ENCODE peak calls at places on chromosomes 2 and 18, in six cellular contexts. One of them, this sample, is unnamed.

GRCh38 chr2:49770919-49771318 is 616.6 kb upstream of the FSHR start:
- DNase-seq in GM12892: no peak
- DNase-seq in SK-N-SH: peak
- DNase-seq in GM12891: no peak
- DNase-seq in H1: peak
- DNase-seq in K562: no peak
- DNase-seq in this sample: peak

GRCh38 chr2:238383135-238383534 is 43.6 kb upstream of the ASB1 start:
- DNase-seq in H1: no peak
- DNase-seq in SK-N-SH: no peak
- DNase-seq in K562: no peak
- DNase-seq in GM12891: no peak
- DNase-seq in GM12892: no peak
- DNase-seq in this sample: no peak

GRCh38 chr2:232420073-232420454 is 13.4 kb downstream of the ALPG start:
- DNase-seq in GM12891: no peak
- DNase-seq in SK-N-SH: no peak
- DNase-seq in K562: no peak
- DNase-seq in H1: no peak
- DNase-seq in GM12892: no peak
- DNase-seq in this sample: no peak

GRCh38 chr2:18498531-18498930 is 61.9 kb downstream of the RDH14 start:
- DNase-seq in K562: no peak
- DNase-seq in H1: no peak
- DNase-seq in GM12892: no peak
- DNase-seq in GM12891: no peak
- DNase-seq in SK-N-SH: no peak
- DNase-seq in this sample: no peak

GRCh38 chr2:218991674-218992168 is 1.5 kb downstream of the CRYBA2 start:
- DNase-seq in K562: peak
- DNase-seq in GM12892: no peak
- DNase-seq in SK-N-SH: peak
- DNase-seq in GM12891: no peak
- DNase-seq in H1: no peak
- DNase-seq in this sample: no peak

GRCh38 chr2:55232863-55233657 is 572 bp downstream of the RPS27A start:
- DNase-seq in SK-N-SH: peak
- DNase-seq in GM12892: peak
- DNase-seq in K562: peak
- DNase-seq in GM12891: no peak
- DNase-seq in H1: no peak
- DNase-seq in this sample: no peak

GRCh38 chr18:80246656-80247402 is 485 bp downstream of the PARD6G start:
- DNase-seq in GM12891: peak
- DNase-seq in K562: peak
- DNase-seq in GM12892: peak
- DNase-seq in SK-N-SH: peak
- DNase-seq in H1: peak
- DNase-seq in this sample: no peak

GRCh38 chr18:56124186-56124585 is 514.2 kb downstream of the TXNL1 start:
- DNase-seq in H1: no peak
- DNase-seq in SK-N-SH: no peak
- DNase-seq in GM12892: no peak
- DNase-seq in GM12891: no peak
- DNase-seq in K562: no peak
- DNase-seq in this sample: no peak

GRCh38 chr2:112159454-112159921 is 21.3 kb downstream of the FBLN7 start:
- DNase-seq in SK-N-SH: no peak
- DNase-seq in GM12892: peak
- DNase-seq in K562: no peak
- DNase-seq in H1: no peak
- DNase-seq in GM12891: no peak
- DNase-seq in this sample: no peak

GRCh38 chr2:170974304-170974993 is 45.4 kb downstream of the GORASP2 start:
- DNase-seq in SK-N-SH: no peak
- DNase-seq in GM12892: no peak
- DNase-seq in H1: no peak
- DNase-seq in K562: no peak
- DNase-seq in GM12891: no peak
- DNase-seq in this sample: peak

GRCh38 chr2:236210536-236210935 is 42.4 kb upstream of the GBX2 start:
- DNase-seq in SK-N-SH: no peak
- DNase-seq in GM12892: no peak
- DNase-seq in H1: no peak
- DNase-seq in GM12891: no peak
- DNase-seq in K562: no peak
- DNase-seq in this sample: no peak

GRCh38 chr2:149040451-149040850 is 2.0 kb downstream of the LYPD6B start:
- DNase-seq in SK-N-SH: no peak
- DNase-seq in K562: peak
- DNase-seq in H1: peak
- DNase-seq in GM12891: no peak
- DNase-seq in GM12892: no peak
- DNase-seq in this sample: peak

GRCh38 chr2:234763051-234763909 is 188.5 kb upstream of the SH3BP4 start:
- DNase-seq in SK-N-SH: no peak
- DNase-seq in GM12891: no peak
- DNase-seq in H1: no peak
- DNase-seq in K562: no peak
- DNase-seq in GM12892: no peak
- DNase-seq in this sample: peak

GRCh38 chr2:197464180-197464579 is 10.8 kb downstream of the COQ10B start:
- DNase-seq in K562: no peak
- DNase-seq in H1: no peak
- DNase-seq in SK-N-SH: no peak
- DNase-seq in GM12891: no peak
- DNase-seq in GM12892: no peak
- DNase-seq in this sample: no peak

GRCh38 chr2:98175811-98176210 is 88.8 kb downstream of the VWA3B start:
- DNase-seq in H1: no peak
- DNase-seq in GM12892: no peak
- DNase-seq in SK-N-SH: no peak
- DNase-seq in K562: peak
- DNase-seq in GM12891: no peak
- DNase-seq in this sample: no peak

GRCh38 chr2:222305510-222306392 is 7.0 kb upstream of the PAX3 start:
- DNase-seq in GM12892: no peak
- DNase-seq in SK-N-SH: peak
- DNase-seq in GM12891: no peak
- DNase-seq in K562: no peak
- DNase-seq in H1: peak
- DNase-seq in this sample: no peak

GRCh38 chr2:113977660-113978523 is 88.0 kb downstream of the ACTR3 start:
- DNase-seq in GM12891: no peak
- DNase-seq in K562: no peak
- DNase-seq in SK-N-SH: no peak
- DNase-seq in H1: no peak
- DNase-seq in GM12892: no peak
- DNase-seq in this sample: peak

GRCh38 chr2:147525724-147526489 is 318.9 kb upstream of the ACVR2A start:
- DNase-seq in H1: no peak
- DNase-seq in K562: no peak
- DNase-seq in GM12891: no peak
- DNase-seq in SK-N-SH: no peak
- DNase-seq in GM12892: no peak
- DNase-seq in this sample: no peak

GRCh38 chr2:236319036-236319435 is 54.8 kb upstream of the ASB18 start:
- DNase-seq in K562: no peak
- DNase-seq in GM12892: no peak
- DNase-seq in GM12891: no peak
- DNase-seq in H1: no peak
- DNase-seq in SK-N-SH: no peak
- DNase-seq in this sample: no peak

GRCh38 chr18:68426731-68427315 is 288.1 kb downstream of the TMX3 start:
- DNase-seq in K562: no peak
- DNase-seq in GM12892: no peak
- DNase-seq in SK-N-SH: no peak
- DNase-seq in H1: no peak
- DNase-seq in GM12891: no peak
- DNase-seq in this sample: no peak

GRCh38 chr18:52242711-52243110 is 97.3 kb upstream of the DCC start:
- DNase-seq in K562: no peak
- DNase-seq in SK-N-SH: no peak
- DNase-seq in GM12892: no peak
- DNase-seq in H1: no peak
- DNase-seq in GM12891: no peak
- DNase-seq in this sample: no peak

GRCh38 chr2:76019130-76019529 is 308.4 kb upstream of the GCFC2 start:
- DNase-seq in SK-N-SH: no peak
- DNase-seq in GM12891: no peak
- DNase-seq in K562: no peak
- DNase-seq in H1: no peak
- DNase-seq in GM12892: no peak
- DNase-seq in this sample: no peak

GRCh38 chr2:17901246-17901645 is 22.8 kb downstream of the KCNS3 start:
- DNase-seq in H1: no peak
- DNase-seq in GM12891: no peak
- DNase-seq in K562: peak
- DNase-seq in GM12892: no peak
- DNase-seq in SK-N-SH: peak
- DNase-seq in this sample: no peak

GRCh38 chr2:174529916-174530315 is 43.1 kb upstream of the GPR155 start:
- DNase-seq in K562: no peak
- DNase-seq in GM12892: no peak
- DNase-seq in H1: no peak
- DNase-seq in GM12891: no peak
- DNase-seq in SK-N-SH: no peak
- DNase-seq in this sample: no peak

GRCh38 chr18:69883781-69884180 is 63.9 kb downstream of the CD226 start:
- DNase-seq in GM12892: no peak
- DNase-seq in K562: no peak
- DNase-seq in GM12891: no peak
- DNase-seq in H1: no peak
- DNase-seq in SK-N-SH: no peak
- DNase-seq in this sample: no peak

GRCh38 chr18:69882965-69883668 is 64.6 kb downstream of the CD226 start:
- DNase-seq in GM12891: no peak
- DNase-seq in GM12892: no peak
- DNase-seq in SK-N-SH: no peak
- DNase-seq in H1: no peak
- DNase-seq in K562: no peak
- DNase-seq in this sample: no peak

GRCh38 chr18:69876490-69876889 is 71.2 kb downstream of the CD226 start:
- DNase-seq in K562: no peak
- DNase-seq in SK-N-SH: no peak
- DNase-seq in GM12892: no peak
- DNase-seq in GM12891: no peak
- DNase-seq in H1: no peak
- DNase-seq in this sample: no peak

GRCh38 chr18:69878534-69878933 is 69.1 kb downstream of the CD226 start:
- DNase-seq in GM12891: no peak
- DNase-seq in H1: no peak
- DNase-seq in GM12892: no peak
- DNase-seq in K562: no peak
- DNase-seq in SK-N-SH: no peak
- DNase-seq in this sample: no peak

GRCh38 chr18:69880083-69880482 is 67.6 kb downstream of the CD226 start:
- DNase-seq in GM12892: no peak
- DNase-seq in K562: no peak
- DNase-seq in GM12891: no peak
- DNase-seq in SK-N-SH: no peak
- DNase-seq in H1: no peak
- DNase-seq in this sample: no peak
- TF ChIP-seq TAF1 in GM12892: no peak
- TF ChIP-seq TAF1 in K562: no peak
- TF ChIP-seq TAF1 in GM12891: no peak
- TF ChIP-seq TAF1 in SK-N-SH: no peak
- TF ChIP-seq TAF1 in H1: no peak
- TF ChIP-seq TAF1 in this sample: no peak

GRCh38 chr18:77405096-77405495 is 155.4 kb downstream of the GALR1 start:
- DNase-seq in SK-N-SH: no peak
- DNase-seq in K562: no peak
- DNase-seq in GM12892: no peak
- DNase-seq in H1: no peak
- DNase-seq in GM12891: no peak
- DNase-seq in this sample: no peak
- TF ChIP-seq TAF1 in SK-N-SH: no peak
- TF ChIP-seq TAF1 in K562: no peak
- TF ChIP-seq TAF1 in GM12892: no peak
- TF ChIP-seq TAF1 in H1: no peak
- TF ChIP-seq TAF1 in GM12891: no peak
- TF ChIP-seq TAF1 in this sample: no peak

DNA sequence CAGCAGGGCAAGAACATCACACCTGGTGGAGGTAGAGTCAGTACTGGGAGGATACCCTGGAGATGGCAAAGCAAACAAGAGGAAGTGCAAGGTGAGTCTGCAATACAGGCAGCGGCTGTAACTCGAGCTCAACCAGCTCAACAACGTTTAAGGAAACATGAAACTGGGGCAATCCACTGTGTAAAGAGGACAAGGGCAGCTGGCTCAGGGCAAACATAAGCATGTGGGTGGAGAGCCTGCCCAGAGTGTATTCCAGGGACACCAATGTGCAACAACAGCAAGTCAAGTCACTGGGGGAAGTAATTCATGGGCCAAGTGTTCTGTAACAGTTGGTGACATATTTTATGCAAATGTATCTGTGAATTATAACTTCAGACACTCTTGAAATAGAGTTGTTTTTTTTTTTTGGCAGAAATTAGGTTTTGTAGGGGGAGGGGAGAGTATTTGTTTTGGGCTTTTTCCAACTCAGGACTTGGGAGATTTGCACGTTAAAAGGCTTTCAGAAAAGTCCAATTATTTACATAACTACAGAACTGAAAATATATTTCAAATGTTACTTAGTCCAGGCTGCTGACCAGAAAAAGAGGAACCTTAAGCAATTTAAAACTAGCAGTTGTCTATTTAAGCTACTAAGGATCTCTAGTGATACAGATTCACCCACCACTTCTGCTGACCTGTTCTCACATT is 18.7 kb downstream of the NRXN1 start:
- DNase-seq in SK-N-SH: no peak
- DNase-seq in GM12892: no peak
- DNase-seq in H1: no peak
- DNase-seq in GM12891: no peak
- DNase-seq in K562: no peak
- DNase-seq in this sample: peak
- TF ChIP-seq TAF1 in SK-N-SH: no peak
- TF ChIP-seq TAF1 in GM12892: no peak
- TF ChIP-seq TAF1 in H1: no peak
- TF ChIP-seq TAF1 in GM12891: no peak
- TF ChIP-seq TAF1 in K562: no peak
- TF ChIP-seq TAF1 in this sample: no peak

GRCh38 chr18:73785276-73785675 is 362.4 kb downstream of the FBXO15 start:
- DNase-seq in GM12892: no peak
- DNase-seq in SK-N-SH: no peak
- DNase-seq in K562: no peak
- DNase-seq in H1: no peak
- DNase-seq in GM12891: no peak
- DNase-seq in this sample: no peak

GRCh38 chr18:73791081-73791480 is 356.6 kb downstream of the FBXO15 start:
- DNase-seq in GM12892: no peak
- DNase-seq in SK-N-SH: no peak
- DNase-seq in K562: no peak
- DNase-seq in GM12891: no peak
- DNase-seq in H1: no peak
- DNase-seq in this sample: no peak

GRCh38 chr18:73787316-73787715 is 360.3 kb downstream of the FBXO15 start:
- DNase-seq in K562: no peak
- DNase-seq in SK-N-SH: no peak
- DNase-seq in H1: no peak
- DNase-seq in GM12892: no peak
- DNase-seq in GM12891: no peak
- DNase-seq in this sample: no peak

GRCh38 chr18:73793386-73793785 is 354.2 kb downstream of the FBXO15 start:
- DNase-seq in K562: no peak
- DNase-seq in SK-N-SH: no peak
- DNase-seq in GM12892: no peak
- DNase-seq in H1: no peak
- DNase-seq in GM12891: no peak
- DNase-seq in this sample: no peak

GRCh38 chr18:73790582-73790981 is 357.1 kb downstream of the FBXO15 start:
- DNase-seq in GM12891: no peak
- DNase-seq in GM12892: no peak
- DNase-seq in H1: no peak
- DNase-seq in SK-N-SH: no peak
- DNase-seq in K562: no peak
- DNase-seq in this sample: no peak
- TF ChIP-seq TAF1 in GM12891: no peak
- TF ChIP-seq TAF1 in GM12892: no peak
- TF ChIP-seq TAF1 in H1: no peak
- TF ChIP-seq TAF1 in SK-N-SH: no peak
- TF ChIP-seq TAF1 in K562: no peak
- TF ChIP-seq TAF1 in this sample: no peak

This sample was measured in HepG2.